ENCODE peak calls at places on chromosomes 2 and 18, in nine cellular contexts. A is activated CD4-positive, alpha-beta T cell treated with anti-CD3 and anti-CD28 coated beads, Interleukin-2, amount 50 U/mL, for 1 hour; X is AG10803; G is dorsolateral prefrontal cortex; I is lower leg skin; J is amniotic stem cell; M is PC-9; O is COR-L47; Q is neural crest cell. L is an unnamed sample.

GRCh38 chr2:109171444-109172334 is 42.7 kb downstream of the SH3RF3 start:
- DNase-seq in A (no peak), X (peak), G (no peak), I (peak), J (peak), M (no peak), O (no peak), Q (no peak), L (no peak)

GRCh38 chr18:42183746-42184145 is 228.7 kb downstream of the PIK3C3 start:
- DNase-seq in A (no peak), X (peak), G (no peak), I (no peak), J (peak), M (peak), O (no peak), Q (no peak), L (no peak)

GRCh38 chr2:238847841-238848565 is at the start of gene TWIST2:
- DNase-seq in A (no peak), X (peak), G (no peak), I (peak), J (peak), M (peak), O (no peak), Q (peak), L (no peak)

GRCh38 chr18:9422816-9423519 is 52.3 kb upstream of the RALBP1 start:
- DNase-seq in A (no peak), X (no peak), G (no peak), I (peak), J (no peak), M (peak), O (no peak), Q (no peak), L (no peak)

GRCh38 chr2:39913648-39914456 is 134.8 kb upstream of the THUMPD2 start:
- DNase-seq in A (no peak), X (peak), G (no peak), I (no peak), J (peak), M (peak), O (peak), Q (no peak), L (peak)

GRCh38 chr2:230323385-230324106 is 3.4 kb upstream of the SP140L start:
- DNase-seq in A (no peak), X (no peak), G (no peak), I (no peak), J (no peak), M (no peak), O (no peak), Q (no peak), L (no peak)

GRCh38 chr2:99403524-99403923 is 66.3 kb downstream of the EIF5B start:
- DNase-seq in A (no peak), X (no peak), G (no peak), I (no peak), J (no peak), M (no peak), O (no peak), Q (no peak), L (no peak)

GRCh38 chr2:12287220-12287751 is 429.4 kb upstream of the TRIB2 start:
- DNase-seq in A (no peak), X (no peak), G (no peak), I (no peak), J (no peak), M (no peak), O (no peak), Q (no peak), L (no peak)

GRCh38 chr18:9101730-9102390 is 639 bp upstream of the NDUFV2 start:
- DNase-seq in A (no peak), X (peak), G (no peak), I (no peak), J (no peak), M (peak), O (peak), Q (no peak), L (no peak)

GRCh38 chr2:170567427-170567826 is 147.7 kb upstream of the SP5 start:
- DNase-seq in A (no peak), X (no peak), G (no peak), I (no peak), J (no peak), M (no peak), O (no peak), Q (no peak), L (no peak)

GRCh38 chr2:218263817-218264611 is 3.2 kb downstream of the GPBAR1 start:
- DNase-seq in A (no peak), X (no peak), G (no peak), I (no peak), J (no peak), M (no peak), O (no peak), Q (no peak), L (no peak)

GRCh38 chr2:238711346-238711745 is 136.5 kb upstream of the TWIST2 start:
- DNase-seq in A (no peak), X (no peak), G (no peak), I (no peak), J (no peak), M (no peak), O (no peak), Q (no peak), L (no peak)

GRCh38 chr2:235170016-235170415 is 218.2 kb downstream of the SH3BP4 start:
- DNase-seq in A (no peak), X (peak), G (no peak), I (no peak), J (peak), M (peak), O (no peak), Q (no peak), L (no peak)

GRCh38 chr2:240725266-240726060 is 33.8 kb downstream of the AQP12A start:
- DNase-seq in A (no peak), X (no peak), G (no peak), I (no peak), J (no peak), M (no peak), O (no peak), Q (no peak), L (no peak)

GRCh38 chr2:100036793-100037192 is 105.6 kb downstream of the AFF3 start:
- DNase-seq in A (no peak), X (no peak), G (no peak), I (no peak), J (no peak), M (no peak), O (peak), Q (no peak), L (no peak)

GRCh38 chr2:123456416-123456815 is 568.7 kb upstream of the CNTNAP5 start:
- DNase-seq in A (no peak), X (no peak), G (no peak), I (no peak), J (no peak), M (no peak), O (no peak), Q (no peak), L (no peak)

GRCh38 chr2:137838255-137839092 is 125.8 kb upstream of the HNMT start:
- DNase-seq in A (no peak), X (peak), G (no peak), I (no peak), J (no peak), M (no peak), O (peak), Q (no peak), L (peak)

GRCh38 chr18:12246849-12247808 is 7.0 kb upstream of the CIDEA start:
- DNase-seq in A (no peak), X (no peak), G (no peak), I (no peak), J (no peak), M (no peak), O (no peak), Q (peak), L (no peak)

GRCh38 chr2:46297546-46298271 is 502 bp downstream of the EPAS1 start:
- DNase-seq in A (peak), X (peak), G (no peak), I (peak), J (no peak), M (peak), O (no peak), Q (no peak), L (peak)

GRCh38 chr2:40783704-40784103 is 331.8 kb upstream of the SLC8A1 start:
- DNase-seq in A (no peak), X (no peak), G (no peak), I (no peak), J (no peak), M (no peak), O (no peak), Q (no peak), L (no peak)

GRCh38 chr2:157460384-157460837 is 16.5 kb upstream of the CYTIP start:
- DNase-seq in A (no peak), X (no peak), G (no peak), I (no peak), J (no peak), M (no peak), O (no peak), Q (no peak), L (no peak)

GRCh38 chr2:39408351-39409136 is 28.5 kb downstream of the MAP4K3 start:
- DNase-seq in A (no peak), X (peak), G (no peak), I (no peak), J (no peak), M (no peak), O (no peak), Q (no peak), L (peak)

GRCh38 chr2:23605236-23605635 is 220.3 kb downstream of the KLHL29 start:
- DNase-seq in A (no peak), X (no peak), G (no peak), I (no peak), J (no peak), M (no peak), O (no peak), Q (no peak), L (no peak)

GRCh38 chr2:147739531-147739930 is 105.3 kb upstream of the ACVR2A start:
- DNase-seq in A (no peak), X (no peak), G (no peak), I (no peak), J (no peak), M (no peak), O (no peak), Q (no peak), L (no peak)

GRCh38 chr2:104599802-104600510 is 254.0 kb upstream of the POU3F3 start:
- DNase-seq in A (no peak), X (peak), G (no peak), I (no peak), J (no peak), M (no peak), O (no peak), Q (no peak), L (no peak)

GRCh38 chr2:68774569-68775271 is 40.1 kb downstream of the ARHGAP25 start:
- DNase-seq in A (peak), X (no peak), G (peak), I (peak), J (no peak), M (no peak), O (no peak), Q (no peak), L (peak)

GRCh38 chr2:65656152-65656718 is 223.8 kb upstream of the SPRED2 start:
- DNase-seq in A (no peak), X (no peak), G (no peak), I (no peak), J (no peak), M (no peak), O (no peak), Q (no peak), L (no peak)

GRCh38 chr18:36695806-36696205 is 133.0 kb downstream of the TPGS2 start:
- DNase-seq in A (no peak), X (no peak), G (no peak), I (no peak), J (no peak), M (no peak), O (no peak), Q (no peak), L (no peak)

GRCh38 chr2:101883860-101884259 is 107.9 kb upstream of the IL1R2 start:
- DNase-seq in A (peak), X (peak), G (no peak), I (no peak), J (peak), M (peak), O (peak), Q (no peak), L (peak)

GRCh38 chr18:79046522-79046921 is 22.7 kb upstream of the ATP9B start:
- DNase-seq in A (no peak), X (no peak), G (no peak), I (no peak), J (no peak), M (no peak), O (no peak), Q (no peak), L (no peak)

GRCh38 chr2:237483018-237483731 is 3.9 kb upstream of the MLPH start:
- DNase-seq in A (no peak), X (peak), G (no peak), I (peak), J (no peak), M (peak), O (no peak), Q (no peak), L (no peak)

GRCh38 chr2:186456941-186457340 is 29.1 kb upstream of the ZC3H15 start:
- DNase-seq in A (no peak), X (peak), G (no peak), I (no peak), J (peak), M (no peak), O (no peak), Q (no peak), L (no peak)

GRCh38 chr2:98355881-98356280 is 9.6 kb downstream of the CNGA3 start:
- DNase-seq in A (no peak), X (no peak), G (no peak), I (no peak), J (no peak), M (no peak), O (no peak), Q (no peak), L (no peak)

L was measured in B cell.